ENCODE peak calls at places on chromosomes 12 and 14, in nine cellular contexts. D is CD8-positive, alpha-beta memory T cell; S is dorsolateral prefrontal cortex; U is K562; C is stomach; O is mesendoderm; Z is naive thymus-derived CD4-positive, alpha-beta T cell; A is OCI-LY7; T is heart left ventricle. Y is an unnamed sample.

GRCh38 chr14:56159066-56159465 is 40.9 kb downstream of the PELI2 start:
- DNase-seq in D (no peak), S (no peak), U (no peak), C (no peak), O (no peak), Z (no peak), A (no peak), T (no peak), Y (no peak)

GRCh38 chr12:69719336-69720316 is 19.0 kb upstream of the RAB3IP start:
- DNase-seq in D (no peak), S (no peak), U (no peak), C (no peak), O (no peak), Z (no peak), A (no peak), T (no peak), Y (no peak)

GRCh38 chr14:104428333-104428851 is 151.2 kb upstream of the C14orf180 start:
- DNase-seq in D (no peak), S (no peak), U (no peak), C (peak; percentile 19), O (no peak), Z (no peak), A (no peak), T (no peak), Y (no peak)

GRCh38 chr14:36925094-36925493 is 247.3 kb downstream of the SLC25A21 start:
- DNase-seq in D (no peak), S (no peak), U (no peak), C (no peak), O (no peak), Z (no peak), A (no peak), T (no peak), Y (no peak)

GRCh38 chr12:131213896-131214442 is 260.3 kb downstream of the ADGRD1 start:
- DNase-seq in D (no peak), S (peak; percentile 17), U (no peak), C (no peak), O (no peak), Z (no peak), A (no peak), T (no peak), Y (no peak)

GRCh38 chr14:32027255-32027939 is 49.7 kb upstream of the ARHGAP5 start:
- DNase-seq in D (no peak), S (no peak), U (no peak), C (no peak), O (no peak), Z (no peak), A (no peak), T (no peak), Y (no peak)

GRCh38 chr14:93086441-93087055 is 29.2 kb downstream of the ITPK1 start:
- DNase-seq in D (no peak), S (no peak), U (no peak), C (no peak), O (peak; percentile 42), Z (no peak), A (no peak), T (peak; percentile 55), Y (no peak)

GRCh38 chr12:68559246-68559645 is 51.5 kb upstream of the RAP1B start:
- DNase-seq in D (no peak), S (no peak), U (no peak), C (no peak), O (no peak), Z (no peak), A (no peak), T (no peak), Y (no peak)

GRCh38 chr14:22095845-22096510 is 422.4 kb upstream of the OR4E1 start:
- DNase-seq in D (peak; percentile 43), S (no peak), U (no peak), C (no peak), O (no peak), Z (no peak), A (no peak), T (no peak), Y (no peak)

GRCh38 chr14:54503476-54503875 is 6.2 kb upstream of the CGRRF1 start:
- DNase-seq in D (no peak), S (no peak), U (no peak), C (no peak), O (peak; percentile 58), Z (no peak), A (peak; percentile 27), T (no peak), Y (no peak)

GRCh38 chr14:57389646-57390036 is 745 bp upstream of the NAA30 start:
- DNase-seq in D (no peak), S (no peak), U (no peak), C (no peak), O (peak; percentile 59), Z (no peak), A (peak; percentile 56), T (no peak), Y (peak; percentile 6)

GRCh38 chr12:85076688-85077430 is 40.7 kb downstream of the LRRIQ1 start:
- DNase-seq in D (no peak), S (no peak), U (no peak), C (no peak), O (peak; percentile 84), Z (no peak), A (peak; percentile 45), T (no peak), Y (no peak)

GRCh38 chr14:94174622-94175402 is 690 bp downstream of the PPP4R4 start:
- DNase-seq in D (peak; percentile 52), S (peak; percentile 50), U (no peak), C (no peak), O (peak; percentile 66), Z (peak; percentile 31), A (no peak), T (no peak), Y (no peak)

GRCh38 chr12:117699575-117699974 is 269.2 kb downstream of the KSR2 start:
- DNase-seq in D (no peak), S (no peak), U (no peak), C (no peak), O (no peak), Z (no peak), A (no peak), T (no peak), Y (no peak)

GRCh38 chr12:26028953-26029740 is 70.7 kb downstream of the RASSF8 start:
- DNase-seq in D (no peak), S (no peak), U (peak; percentile 21), C (no peak), O (peak; percentile 48), Z (no peak), A (peak; percentile 45), T (no peak), Y (peak; percentile 44)

GRCh38 chr14:70118064-70118463 is 70.7 kb downstream of the SLC8A3 start:
- DNase-seq in D (no peak), S (no peak), U (no peak), C (no peak), O (no peak), Z (no peak), A (no peak), T (no peak), Y (no peak)

GRCh38 chr12:78470354-78471195 is 394.0 kb upstream of the SYT1 start:
- DNase-seq in D (no peak), S (no peak), U (no peak), C (no peak), O (peak; percentile 68), Z (no peak), A (peak; percentile 41), T (no peak), Y (no peak)

GRCh38 chr12:8681129-8681902 is 16.5 kb upstream of the RIMKLB start:
- DNase-seq in D (no peak), S (no peak), U (no peak), C (no peak), O (peak; percentile 94), Z (no peak), A (no peak), T (no peak), Y (no peak)

DNA sequence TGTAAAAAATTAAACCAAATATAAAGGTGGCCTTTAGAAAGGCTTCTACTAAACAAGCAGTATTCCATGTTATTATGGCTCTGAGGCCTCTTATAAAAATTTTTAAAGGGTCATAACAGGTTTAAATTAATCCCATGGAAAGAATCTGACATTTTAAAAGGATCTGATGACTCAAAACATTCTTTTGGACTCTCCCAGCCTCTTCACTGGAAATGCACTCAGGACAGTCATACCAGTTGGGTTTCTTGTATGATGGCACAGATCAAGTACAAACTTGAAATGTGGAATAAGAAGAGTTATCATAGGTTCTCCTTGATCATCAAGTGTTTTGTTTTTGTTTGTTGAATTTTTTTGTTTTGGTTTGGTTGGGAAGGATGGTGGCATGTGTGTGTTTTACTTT is 50.8 kb downstream of the PPP2R5E start:
- DNase-seq in D (no peak), S (no peak), U (no peak), C (no peak), O (no peak), Z (no peak), A (no peak), T (no peak), Y (no peak)
- H3K27ac ChIP-seq in D (no peak overlapping the region), S (no peak overlapping the region), U (no peak overlapping the region), C (peak overlapping the region; percentile 7), O (no peak overlapping the region), Z (no peak overlapping the region), A (no peak overlapping the region), T (no peak overlapping the region), Y (no peak overlapping the region)

GRCh38 chr14:50795127-50795526 is 35.8 kb downstream of the NIN start:
- DNase-seq in D (no peak), S (no peak), U (no peak), C (no peak), O (no peak), Z (no peak), A (no peak), T (no peak), Y (no peak)

GRCh38 chr14:50795909-50796308 is 35.1 kb downstream of the NIN start:
- DNase-seq in D (no peak), S (no peak), U (no peak), C (no peak), O (no peak), Z (no peak), A (no peak), T (no peak), Y (no peak)

GRCh38 chr14:50796391-50796790 is 34.6 kb downstream of the NIN start:
- DNase-seq in D (no peak), S (no peak), U (no peak), C (no peak), O (no peak), Z (no peak), A (no peak), T (no peak), Y (no peak)

GRCh38 chr14:50798048-50798421 is 32.9 kb downstream of the NIN start:
- DNase-seq in D (no peak), S (no peak), U (no peak), C (no peak), O (peak; percentile 42), Z (no peak), A (peak; percentile 81), T (no peak), Y (no peak)

GRCh38 chr14:50797250-50798047 is 33.5 kb downstream of the NIN start:
- DNase-seq in D (no peak), S (no peak), U (no peak), C (no peak), O (no peak), Z (no peak), A (no peak), T (no peak), Y (no peak)
- H3K4me3 ChIP-seq in D (no peak overlapping the region), S (no peak overlapping the region), U (no peak overlapping the region), C (no peak overlapping the region), O (no peak overlapping the region), Z (no peak overlapping the region), A (peak overlapping the region; percentile 15), T (no peak overlapping the region), Y (no peak overlapping the region)

GRCh38 chr12:7583471-7583870 is 79.9 kb upstream of the CD163 start:
- DNase-seq in D (no peak), S (no peak), U (no peak), C (no peak), O (no peak), Z (no peak), A (no peak), T (no peak), Y (no peak)
- H3K27ac ChIP-seq in D (no peak overlapping the region), S (no peak overlapping the region), U (no peak overlapping the region), C (no peak overlapping the region), O (no peak overlapping the region), Z (no peak overlapping the region), A (no peak overlapping the region), T (no peak overlapping the region), Y (no peak overlapping the region)

GRCh38 chr12:45988259-45988658 is 2.1 kb downstream of the SCAF11 start:
- DNase-seq in D (no peak), S (no peak), U (no peak), C (no peak), O (no peak), Z (no peak), A (peak; percentile 12), T (no peak), Y (no peak)
- H3K4me3 ChIP-seq in D (no peak overlapping the region), S (no peak overlapping the region), U (peak overlapping the region; percentile 87), C (no peak overlapping the region), O (no peak overlapping the region), Z (peak overlapping the region; percentile 18), A (peak overlapping the region; percentile 78), T (peak overlapping the region; percentile 82), Y (peak overlapping the region; percentile 93)